ENCODE peak calls at places on chromosomes 2 and 18, in ten cellular contexts. J, Q, B, R, N, X, Y, S, W and V are unnamed samples.

GRCh38 chr2:189178007-189178406 is 1.6 kb downstream of the COL5A2 start:
- DNase-seq in Y (no peak), Q (no peak), S (peak), J (no peak), X (no peak), R (peak), W (no peak), N (no peak), B (peak), V (no peak)

GRCh38 chr2:126771094-126771493 is 115.1 kb downstream of the GYPC start:
- DNase-seq in R (no peak), Y (no peak), X (no peak), J (no peak), N (no peak), B (no peak), S (no peak), W (peak), Q (no peak), V (no peak)

GRCh38 chr2:42054657-42055430 is 7.0 kb downstream of the PKDCC start:
- DNase-seq in W (no peak), X (no peak), B (no peak), Y (peak), N (no peak), Q (no peak), S (no peak), J (no peak), R (no peak), V (peak)

GRCh38 chr2:234686088-234686890 is 189.4 kb upstream of the ARL4C start:
- DNase-seq in W (no peak), J (no peak), N (no peak), S (peak), Q (peak), R (peak), B (no peak), Y (peak), X (peak), V (peak)

GRCh38 chr2:3348771-3349170 is 28.8 kb downstream of the EIPR1 start:
- DNase-seq in W (no peak), Q (no peak), Y (no peak), R (no peak), J (no peak), S (no peak), X (no peak), B (no peak), N (no peak), V (no peak)

GRCh38 chr2:47508641-47509040 is 105.7 kb downstream of the MSH2 start:
- DNase-seq in S (no peak), Y (no peak), B (no peak), X (no peak), N (no peak), J (no peak), W (no peak), R (no peak), Q (no peak), V (no peak)

GRCh38 chr2:81576713-81577112 is 1272.2 kb upstream of the LRRTM1 start:
- DNase-seq in W (no peak), Y (no peak), X (no peak), S (no peak), Q (no peak), B (no peak), R (no peak), J (no peak), N (no peak), V (no peak)

GRCh38 chr2:197985029-197985428 is 180.6 kb downstream of the PLCL1 start:
- DNase-seq in Q (no peak), B (no peak), S (no peak), Y (no peak), J (no peak), N (no peak), X (no peak), W (no peak), R (no peak), V (no peak)

GRCh38 chr2:161384864-161385263 is 31.2 kb upstream of the TBR1 start:
- DNase-seq in B (no peak), N (no peak), R (no peak), Q (no peak), J (no peak), Y (no peak), X (no peak), S (no peak), W (no peak), V (no peak)

GRCh38 chr2:26756337-26756736 is 7.7 kb upstream of the SLC35F6 start:
- DNase-seq in Q (no peak), W (no peak), Y (no peak), S (peak), X (no peak), J (no peak), N (no peak), R (peak), B (no peak), V (no peak)

GRCh38 chr2:18829331-18829902 is 240.0 kb upstream of the NT5C1B start:
- DNase-seq in Y (peak), B (peak), R (peak), Q (no peak), J (no peak), S (peak), W (no peak), X (no peak), N (no peak), V (no peak)

GRCh38 chr18:3037423-3037915 is 24.5 kb upstream of the LPIN2 start:
- DNase-seq in Q (no peak), S (peak), W (peak), X (no peak), Y (peak), R (peak), J (peak), B (peak), N (no peak), V (no peak)

GRCh38 chr18:6382968-6383367 is 31.7 kb downstream of the L3MBTL4 start:
- DNase-seq in J (no peak), W (no peak), B (no peak), Q (no peak), S (no peak), X (no peak), R (no peak), N (no peak), Y (no peak), V (no peak)

GRCh38 chr2:219298759-219299371 is 10.3 kb downstream of the PTPRN start:
- DNase-seq in S (peak), Y (peak), X (peak), J (peak), R (peak), Q (peak), W (peak), N (peak), B (peak), V (peak)

GRCh38 chr2:217835931-217836881 is 166.6 kb downstream of the TNS1 start:
- DNase-seq in X (no peak), S (peak), W (peak), Y (no peak), R (no peak), B (peak), N (peak), Q (no peak), J (no peak), V (no peak)

GRCh38 chr18:62690416-62690815 is 24.9 kb upstream of the PHLPP1 start:
- DNase-seq in X (no peak), B (no peak), Y (no peak), N (no peak), J (no peak), S (no peak), R (no peak), W (no peak), Q (no peak), V (no peak)

GRCh38 chr2:56812432-56812831 is 628.6 kb downstream of the CCDC85A start:
- DNase-seq in S (peak), N (no peak), B (no peak), R (peak), J (no peak), W (no peak), Y (no peak), Q (no peak), X (no peak), V (no peak)

GRCh38 chr2:181680937-181681811 is 857 bp upstream of the NEUROD1 start:
- DNase-seq in B (no peak), S (no peak), Q (no peak), N (no peak), W (no peak), Y (no peak), J (no peak), R (no peak), X (no peak), V (no peak)

GRCh38 chr2:53129851-53130250 is 637.8 kb upstream of the CHAC2 start:
- DNase-seq in R (no peak), S (peak), N (no peak), W (no peak), X (no peak), J (no peak), Q (no peak), B (peak), Y (peak), V (no peak)

GRCh38 chr2:71559080-71559827 is 105.9 kb downstream of the DYSF start:
- DNase-seq in J (no peak), Q (no peak), X (no peak), Y (no peak), R (no peak), S (no peak), W (no peak), B (no peak), N (no peak), V (no peak)

GRCh38 chr2:79713131-79713785 is 200.4 kb downstream of the CTNNA2 start:
- DNase-seq in Y (no peak), J (no peak), S (peak), Q (no peak), B (peak), X (no peak), N (no peak), W (no peak), R (no peak), V (no peak)
- TF ChIP-seq CTCF in Y (no peak), J (no peak), S (no peak), Q (no peak), B (no peak), X (no peak), N (no peak), W (no peak), R (no peak), V (no peak)

GRCh38 chr2:215620528-215620927 is 184.7 kb upstream of the FN1 start:
- DNase-seq in B (no peak), Y (no peak), Q (no peak), R (no peak), J (no peak), W (no peak), X (no peak), N (no peak), S (no peak), V (no peak)
- TF ChIP-seq CTCF in B (no peak), Y (no peak), Q (no peak), R (no peak), J (no peak), W (no peak), X (no peak), N (no peak), S (no peak), V (no peak)

GRCh38 chr2:38039511-38039910 is 36.4 kb downstream of the CYP1B1 start:
- DNase-seq in N (no peak), Q (no peak), B (no peak), Y (no peak), J (no peak), R (no peak), S (no peak), W (no peak), X (no peak), V (no peak)

GRCh38 chr2:38038682-38039081 is 37.3 kb downstream of the CYP1B1 start:
- DNase-seq in J (no peak), N (no peak), S (no peak), Q (no peak), Y (no peak), X (no peak), R (no peak), W (no peak), B (no peak), V (no peak)

GRCh38 chr2:38039111-38039510 is 36.8 kb downstream of the CYP1B1 start:
- DNase-seq in B (peak), X (no peak), N (no peak), S (peak), W (no peak), Y (no peak), R (no peak), J (no peak), Q (no peak), V (no peak)

GRCh38 chr2:38037325-38037724 is 38.6 kb downstream of the CYP1B1 start:
- DNase-seq in Y (no peak), R (no peak), Q (no peak), W (no peak), S (peak), J (no peak), B (peak), N (no peak), X (no peak), V (no peak)

DNA sequence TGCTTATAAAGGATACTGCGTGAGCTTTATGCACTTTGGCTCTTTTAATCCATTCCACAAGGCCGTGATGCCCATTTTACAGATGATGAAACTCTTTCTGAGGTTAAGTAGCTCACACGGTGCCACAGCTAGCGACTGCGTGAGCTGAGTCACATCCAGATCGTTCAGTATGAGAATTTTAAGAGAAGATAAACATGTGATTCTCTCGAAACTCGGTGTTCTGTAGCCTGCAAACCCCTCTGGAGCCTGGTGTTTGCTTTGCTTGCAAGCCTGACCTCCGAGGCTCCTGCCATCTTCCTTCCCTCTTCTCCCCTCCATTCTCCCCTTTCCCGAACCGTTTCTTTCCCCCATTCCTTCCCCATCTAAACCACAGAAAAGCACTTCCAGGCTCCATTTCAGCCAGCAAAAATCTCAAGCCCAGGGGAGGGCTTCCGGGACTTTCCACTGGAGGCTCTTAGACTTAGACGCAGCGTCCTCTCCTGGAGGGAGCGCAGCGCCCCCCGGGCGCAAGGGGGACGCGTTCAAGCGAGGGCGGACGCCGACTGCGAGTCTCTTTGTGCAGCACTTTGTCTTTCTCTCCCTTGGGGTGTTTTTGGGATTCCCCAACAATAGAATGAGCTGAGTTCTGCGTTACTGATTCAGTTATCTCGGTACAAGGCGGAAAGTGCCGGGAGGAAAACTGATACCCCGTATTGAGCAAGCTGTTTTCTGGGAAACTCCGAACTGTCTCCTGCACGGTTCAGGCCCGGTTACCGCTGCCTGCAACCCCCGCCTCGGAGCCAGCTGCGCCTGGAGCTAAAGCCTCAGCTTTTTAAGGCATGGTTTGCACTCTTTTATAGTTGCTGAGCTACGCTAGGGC is 38.0 kb downstream of the CYP1B1 start:
- DNase-seq in J (peak), W (no peak), R (no peak), X (peak), Q (no peak), B (peak), S (peak), N (peak), Y (peak), V (no peak)
- TF ChIP-seq CTCF in J (peak), W (no peak), R (peak), X (no peak), Q (no peak), B (peak), S (peak), N (no peak), Y (no peak), V (no peak)

DNA sequence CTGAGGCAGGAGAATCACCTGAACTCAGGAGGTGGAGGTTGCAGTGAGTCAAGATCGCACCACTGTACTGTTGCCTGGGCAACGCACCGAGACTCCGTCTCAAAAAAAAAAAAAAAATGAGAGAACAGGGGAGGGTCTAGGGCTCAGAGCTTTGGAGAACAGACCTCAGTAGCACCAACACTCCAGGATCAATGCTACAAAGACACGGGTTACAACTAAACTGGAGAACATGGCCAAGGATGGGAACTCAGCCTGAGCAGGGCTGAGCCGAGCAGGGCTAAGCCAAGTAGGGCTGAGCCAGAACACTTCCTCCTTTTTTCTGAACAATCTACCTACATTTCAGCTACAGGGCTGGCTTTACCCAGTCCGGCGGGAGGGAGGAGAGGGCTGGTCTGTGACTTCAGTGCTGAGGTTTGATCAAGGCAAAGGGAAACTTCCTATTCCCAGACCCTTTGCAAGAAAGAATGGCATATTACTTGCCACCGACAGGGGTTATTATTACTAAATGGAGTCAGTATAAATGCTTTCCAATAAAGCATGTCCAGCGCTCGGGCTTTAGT is 2.9 kb upstream of the CASP8 start:
- DNase-seq in B (no peak), S (no peak), W (no peak), Q (no peak), X (peak), J (peak), R (no peak), Y (peak), N (peak), V (no peak)
- TF ChIP-seq CTCF in B (peak), S (no peak), W (no peak), Q (peak), X (no peak), J (no peak), R (no peak), Y (no peak), N (no peak), V (no peak)

DNA sequence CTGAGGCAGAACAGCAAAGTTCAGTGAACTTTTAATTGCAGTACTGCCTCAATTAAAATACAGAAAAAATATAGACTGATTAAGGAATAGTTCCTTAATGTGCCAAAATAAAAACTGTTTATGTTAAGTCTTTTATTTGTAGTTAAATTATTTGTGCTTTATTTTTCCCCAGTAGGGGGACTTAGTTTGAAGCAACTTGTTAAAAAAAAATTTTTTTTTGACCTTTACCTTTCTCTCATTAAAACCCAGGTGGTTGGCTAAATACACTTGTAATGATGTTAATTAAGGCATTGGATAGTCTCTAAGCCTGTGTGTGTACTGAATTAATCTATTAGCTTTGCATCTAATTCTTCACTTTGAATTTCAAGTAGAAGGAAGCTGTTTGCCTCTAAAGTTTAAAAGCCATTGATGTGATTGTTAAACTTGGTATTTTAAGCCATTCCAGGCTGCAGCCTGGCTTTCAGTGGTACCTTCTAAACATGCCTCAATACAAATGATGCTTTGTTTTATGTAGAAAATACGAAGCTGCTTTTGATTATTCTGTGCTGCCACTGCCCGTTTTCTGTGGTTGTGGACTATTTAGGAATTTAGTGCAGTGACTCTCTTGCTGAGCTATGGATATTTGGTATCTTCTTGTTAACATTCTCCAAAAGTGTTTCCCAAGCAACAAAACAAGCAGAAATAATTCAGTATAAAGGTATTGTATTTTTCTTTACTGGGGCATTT is 102.9 kb downstream of the TANC1 start:
- DNase-seq in N (no peak), J (no peak), W (no peak), X (no peak), Y (no peak), S (no peak), Q (no peak), B (peak), R (no peak), V (no peak)
- TF ChIP-seq CTCF in N (no peak), J (no peak), W (no peak), X (peak), Y (no peak), S (no peak), Q (peak), B (peak), R (no peak), V (peak)

DNA sequence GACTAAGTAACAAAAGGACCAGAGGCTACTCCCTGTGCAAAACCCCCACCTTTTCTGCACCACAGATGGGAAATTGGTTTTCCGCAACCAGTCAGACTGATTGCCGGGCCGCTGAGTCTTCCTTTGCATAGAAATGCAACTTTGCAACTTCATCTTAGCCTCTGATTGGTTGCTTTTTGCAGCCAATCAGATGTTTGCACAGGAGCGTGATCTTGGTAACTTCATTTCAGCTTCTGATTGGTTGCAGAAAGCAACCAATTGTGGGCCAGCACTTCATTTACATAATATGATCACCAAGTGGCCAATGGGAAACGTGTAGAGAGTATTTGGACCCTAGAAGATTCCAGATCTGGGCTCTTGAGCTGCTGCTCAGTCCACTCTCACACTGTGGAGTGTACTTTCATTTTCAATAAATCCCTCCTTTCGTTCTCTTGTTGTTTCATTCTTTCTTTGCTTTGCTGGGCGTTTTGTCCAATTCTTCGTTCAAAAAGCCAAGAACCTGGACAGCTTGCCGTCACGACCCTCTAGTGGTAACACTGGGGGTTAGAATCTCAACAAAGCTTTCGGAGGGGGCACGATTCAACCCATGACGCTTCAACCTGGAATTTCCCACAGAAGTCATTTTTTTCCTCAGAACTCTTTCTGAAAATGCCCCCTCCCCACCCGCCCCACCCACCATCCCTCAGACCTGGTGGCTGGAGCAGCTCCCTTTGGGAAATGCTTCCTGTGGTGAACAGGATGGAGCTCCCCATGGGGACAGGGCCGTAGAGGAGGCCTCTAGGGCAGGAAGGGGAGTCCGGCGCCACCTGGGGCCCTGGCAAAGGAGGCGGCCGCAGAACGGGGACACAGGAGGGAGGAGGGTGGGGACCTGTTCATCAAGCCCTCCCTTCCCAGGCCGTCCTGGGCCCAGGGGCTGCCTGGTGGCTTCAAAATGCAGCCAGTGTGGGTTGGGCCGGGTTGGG is 31.8 kb upstream of the KCNF1 start:
- DNase-seq in N (no peak), S (no peak), Y (no peak), W (peak), X (no peak), R (no peak), J (no peak), Q (no peak), B (no peak), V (no peak)
- TF ChIP-seq CTCF in N (no peak), S (no peak), Y (peak), W (no peak), X (no peak), R (no peak), J (no peak), Q (no peak), B (no peak), V (peak)